ENCODE peak calls at places on chromosomes 13 and 19, in ten cellular contexts. One of them, this sample, is unnamed.

GRCh38 chr13:110491869-110492268 is 69.7 kb downstream of the RAB20 start:
- DNase-seq in nephron progenitor cell: no peak
- DNase-seq in A172: no peak
- DNase-seq in endodermal cell: no peak
- DNase-seq in AG08395: no peak
- DNase-seq in frontal cortex: no peak
- DNase-seq in kidney epithelial cell: no peak
- DNase-seq in progenitor cell of endocrine pancreas: no peak
- DNase-seq in H9: no peak
- DNase-seq in T-helper 2 cell: no peak
- DNase-seq in this sample: no peak

GRCh38 chr19:13077233-13077632 is 25.4 kb downstream of the LYL1 start:
- DNase-seq in nephron progenitor cell: no peak
- DNase-seq in A172: no peak
- DNase-seq in endodermal cell: no peak
- DNase-seq in AG08395: no peak
- DNase-seq in frontal cortex: peak; percentile 70
- DNase-seq in kidney epithelial cell: no peak
- DNase-seq in progenitor cell of endocrine pancreas: no peak
- DNase-seq in H9: no peak
- DNase-seq in T-helper 2 cell: no peak
- DNase-seq in this sample: peak; percentile 73

GRCh38 chr13:39635564-39635963 is 19.9 kb upstream of the COG6 start:
- DNase-seq in nephron progenitor cell: no peak
- DNase-seq in A172: no peak
- DNase-seq in endodermal cell: no peak
- DNase-seq in AG08395: no peak
- DNase-seq in frontal cortex: no peak
- DNase-seq in kidney epithelial cell: no peak
- DNase-seq in progenitor cell of endocrine pancreas: no peak
- DNase-seq in H9: no peak
- DNase-seq in T-helper 2 cell: no peak
- DNase-seq in this sample: no peak

GRCh38 chr19:49119411-49120324 is at the start of gene PPFIA3:
- DNase-seq in nephron progenitor cell: peak; percentile 85
- DNase-seq in A172: no peak
- DNase-seq in endodermal cell: peak; percentile 87
- DNase-seq in AG08395: peak; percentile 73
- DNase-seq in frontal cortex: peak; percentile 75
- DNase-seq in kidney epithelial cell: no peak
- DNase-seq in progenitor cell of endocrine pancreas: peak; percentile 65
- DNase-seq in H9: peak; percentile 69
- DNase-seq in T-helper 2 cell: no peak
- DNase-seq in this sample: peak; percentile 57

GRCh38 chr19:58356971-58357797 is 3.9 kb upstream of the A1BG start:
- DNase-seq in nephron progenitor cell: no peak
- DNase-seq in A172: no peak
- DNase-seq in endodermal cell: peak; percentile 55
- DNase-seq in AG08395: no peak
- DNase-seq in frontal cortex: no peak
- DNase-seq in kidney epithelial cell: no peak
- DNase-seq in progenitor cell of endocrine pancreas: no peak
- DNase-seq in H9: peak; percentile 45
- DNase-seq in T-helper 2 cell: no peak
- DNase-seq in this sample: no peak

GRCh38 chr13:89982406-89983085 is 1364.9 kb upstream of the MIR17HG start:
- DNase-seq in nephron progenitor cell: no peak
- DNase-seq in A172: no peak
- DNase-seq in endodermal cell: no peak
- DNase-seq in AG08395: peak; percentile 2
- DNase-seq in frontal cortex: no peak
- DNase-seq in kidney epithelial cell: no peak
- DNase-seq in progenitor cell of endocrine pancreas: no peak
- DNase-seq in H9: no peak
- DNase-seq in T-helper 2 cell: no peak
- DNase-seq in this sample: no peak

GRCh38 chr19:49438261-49438660 is 3.1 kb downstream of the SLC17A7 start:
- DNase-seq in nephron progenitor cell: no peak
- DNase-seq in A172: no peak
- DNase-seq in endodermal cell: no peak
- DNase-seq in AG08395: no peak
- DNase-seq in frontal cortex: no peak
- DNase-seq in kidney epithelial cell: no peak
- DNase-seq in progenitor cell of endocrine pancreas: no peak
- DNase-seq in H9: no peak
- DNase-seq in T-helper 2 cell: no peak
- DNase-seq in this sample: no peak

GRCh38 chr19:4676955-4677731 is 7.0 kb upstream of the MYDGF start:
- DNase-seq in nephron progenitor cell: peak; percentile 50
- DNase-seq in A172: peak; percentile 69
- DNase-seq in endodermal cell: peak; percentile 94
- DNase-seq in AG08395: peak; percentile 68
- DNase-seq in frontal cortex: no peak
- DNase-seq in kidney epithelial cell: no peak
- DNase-seq in progenitor cell of endocrine pancreas: no peak
- DNase-seq in H9: peak; percentile 90
- DNase-seq in T-helper 2 cell: no peak
- DNase-seq in this sample: no peak

GRCh38 chr19:1066748-1067340 is at the start of gene ARHGAP45:
- DNase-seq in nephron progenitor cell: peak; percentile 54
- DNase-seq in A172: no peak
- DNase-seq in endodermal cell: peak; percentile 78
- DNase-seq in AG08395: no peak
- DNase-seq in frontal cortex: no peak
- DNase-seq in kidney epithelial cell: no peak
- DNase-seq in progenitor cell of endocrine pancreas: no peak
- DNase-seq in H9: no peak
- DNase-seq in T-helper 2 cell: peak; percentile 92
- DNase-seq in this sample: no peak

GRCh38 chr13:43405457-43405856 is 381.3 kb downstream of the ENOX1 start:
- DNase-seq in nephron progenitor cell: no peak
- DNase-seq in A172: peak; percentile 64
- DNase-seq in endodermal cell: no peak
- DNase-seq in AG08395: peak; percentile 60
- DNase-seq in frontal cortex: no peak
- DNase-seq in kidney epithelial cell: peak; percentile 44
- DNase-seq in progenitor cell of endocrine pancreas: no peak
- DNase-seq in H9: no peak
- DNase-seq in T-helper 2 cell: no peak
- DNase-seq in this sample: no peak

GRCh38 chr19:35793381-35794165 is 18.2 kb downstream of the ARHGAP33 start:
- DNase-seq in nephron progenitor cell: no peak
- DNase-seq in A172: peak; percentile 24
- DNase-seq in endodermal cell: no peak
- DNase-seq in AG08395: peak; percentile 83
- DNase-seq in frontal cortex: no peak
- DNase-seq in kidney epithelial cell: no peak
- DNase-seq in progenitor cell of endocrine pancreas: no peak
- DNase-seq in H9: no peak
- DNase-seq in T-helper 2 cell: no peak
- DNase-seq in this sample: no peak

GRCh38 chr19:31257025-31257424 is 92.2 kb downstream of the TSHZ3 start:
- DNase-seq in nephron progenitor cell: no peak
- DNase-seq in A172: no peak
- DNase-seq in endodermal cell: no peak
- DNase-seq in AG08395: no peak
- DNase-seq in frontal cortex: no peak
- DNase-seq in kidney epithelial cell: no peak
- DNase-seq in progenitor cell of endocrine pancreas: no peak
- DNase-seq in H9: no peak
- DNase-seq in T-helper 2 cell: no peak
- DNase-seq in this sample: no peak

GRCh38 chr13:113390874-113391497 is 27.1 kb upstream of the GRTP1 start:
- DNase-seq in nephron progenitor cell: no peak
- DNase-seq in A172: peak; percentile 31
- DNase-seq in endodermal cell: peak; percentile 83
- DNase-seq in AG08395: no peak
- DNase-seq in frontal cortex: no peak
- DNase-seq in kidney epithelial cell: no peak
- DNase-seq in progenitor cell of endocrine pancreas: peak; percentile 2
- DNase-seq in H9: peak; percentile 58
- DNase-seq in T-helper 2 cell: no peak
- DNase-seq in this sample: no peak

GRCh38 chr19:38425810-38426466 is at the start of gene RASGRP4:
- DNase-seq in nephron progenitor cell: peak; percentile 33
- DNase-seq in A172: no peak
- DNase-seq in endodermal cell: peak; percentile 66
- DNase-seq in AG08395: no peak
- DNase-seq in frontal cortex: no peak
- DNase-seq in kidney epithelial cell: no peak
- DNase-seq in progenitor cell of endocrine pancreas: no peak
- DNase-seq in H9: peak; percentile 40
- DNase-seq in T-helper 2 cell: no peak
- DNase-seq in this sample: peak; percentile 34

GRCh38 chr19:4977299-4978174 is 8.6 kb downstream of the KDM4B start:
- DNase-seq in nephron progenitor cell: no peak
- DNase-seq in A172: peak; percentile 92
- DNase-seq in endodermal cell: no peak
- DNase-seq in AG08395: peak; percentile 83
- DNase-seq in frontal cortex: no peak
- DNase-seq in kidney epithelial cell: peak; percentile 51
- DNase-seq in progenitor cell of endocrine pancreas: no peak
- DNase-seq in H9: no peak
- DNase-seq in T-helper 2 cell: no peak
- DNase-seq in this sample: no peak

GRCh38 chr19:5936308-5936980 is 22.4 kb downstream of the CAPS start:
- DNase-seq in nephron progenitor cell: no peak
- DNase-seq in A172: no peak
- DNase-seq in endodermal cell: no peak
- DNase-seq in AG08395: no peak
- DNase-seq in frontal cortex: no peak
- DNase-seq in kidney epithelial cell: no peak
- DNase-seq in progenitor cell of endocrine pancreas: no peak
- DNase-seq in H9: no peak
- DNase-seq in T-helper 2 cell: no peak
- DNase-seq in this sample: no peak

GRCh38 chr19:45346449-45346848 is 5.9 kb downstream of the KLC3 start:
- DNase-seq in nephron progenitor cell: no peak
- DNase-seq in A172: no peak
- DNase-seq in endodermal cell: peak; percentile 83
- DNase-seq in AG08395: peak; percentile 28
- DNase-seq in frontal cortex: no peak
- DNase-seq in kidney epithelial cell: no peak
- DNase-seq in progenitor cell of endocrine pancreas: no peak
- DNase-seq in H9: peak; percentile 75
- DNase-seq in T-helper 2 cell: no peak
- DNase-seq in this sample: no peak

GRCh38 chr13:23354520-23354919 is 79.0 kb downstream of the SACS start:
- DNase-seq in nephron progenitor cell: no peak
- DNase-seq in A172: no peak
- DNase-seq in endodermal cell: no peak
- DNase-seq in AG08395: no peak
- DNase-seq in frontal cortex: no peak
- DNase-seq in kidney epithelial cell: no peak
- DNase-seq in progenitor cell of endocrine pancreas: no peak
- DNase-seq in H9: no peak
- DNase-seq in T-helper 2 cell: no peak
- DNase-seq in this sample: no peak

GRCh38 chr13:114226699-114227323 is 7.9 kb upstream of the CDC16 start:
- DNase-seq in nephron progenitor cell: peak; percentile 92
- DNase-seq in A172: peak; percentile 84
- DNase-seq in endodermal cell: peak; percentile 98
- DNase-seq in AG08395: peak; percentile 89
- DNase-seq in frontal cortex: peak; percentile 79
- DNase-seq in kidney epithelial cell: peak; percentile 26
- DNase-seq in progenitor cell of endocrine pancreas: peak; percentile 90
- DNase-seq in H9: peak; percentile 94
- DNase-seq in T-helper 2 cell: peak; percentile 63
- DNase-seq in this sample: peak; percentile 77

GRCh38 chr13:51523082-51523518 is 61.2 kb upstream of the WDFY2 start:
- DNase-seq in nephron progenitor cell: no peak
- DNase-seq in A172: peak; percentile 73
- DNase-seq in endodermal cell: no peak
- DNase-seq in AG08395: peak; percentile 52
- DNase-seq in frontal cortex: no peak
- DNase-seq in kidney epithelial cell: peak; percentile 18
- DNase-seq in progenitor cell of endocrine pancreas: no peak
- DNase-seq in H9: no peak
- DNase-seq in T-helper 2 cell: peak; percentile 58
- DNase-seq in this sample: no peak

GRCh38 chr19:35204799-35205732 is 23.5 kb downstream of the FAM187B start:
- DNase-seq in nephron progenitor cell: no peak
- DNase-seq in A172: no peak
- DNase-seq in endodermal cell: peak; percentile 58
- DNase-seq in AG08395: no peak
- DNase-seq in frontal cortex: no peak
- DNase-seq in kidney epithelial cell: no peak
- DNase-seq in progenitor cell of endocrine pancreas: no peak
- DNase-seq in H9: peak; percentile 57
- DNase-seq in T-helper 2 cell: no peak
- DNase-seq in this sample: no peak

GRCh38 chr19:4108767-4109625 is 14.9 kb downstream of the MAP2K2 start:
- DNase-seq in nephron progenitor cell: no peak
- DNase-seq in A172: no peak
- DNase-seq in endodermal cell: no peak
- DNase-seq in AG08395: no peak
- DNase-seq in frontal cortex: no peak
- DNase-seq in kidney epithelial cell: no peak
- DNase-seq in progenitor cell of endocrine pancreas: no peak
- DNase-seq in H9: no peak
- DNase-seq in T-helper 2 cell: peak; percentile 95
- DNase-seq in this sample: no peak

GRCh38 chr13:44452418-44452817 is 78.8 kb downstream of the SERP2 start:
- DNase-seq in nephron progenitor cell: no peak
- DNase-seq in A172: no peak
- DNase-seq in endodermal cell: no peak
- DNase-seq in AG08395: no peak
- DNase-seq in frontal cortex: no peak
- DNase-seq in kidney epithelial cell: no peak
- DNase-seq in progenitor cell of endocrine pancreas: no peak
- DNase-seq in H9: no peak
- DNase-seq in T-helper 2 cell: no peak
- DNase-seq in this sample: no peak

GRCh38 chr13:102903659-102904407 is 58.0 kb downstream of the ERCC5 start:
- DNase-seq in nephron progenitor cell: no peak
- DNase-seq in A172: peak; percentile 10
- DNase-seq in endodermal cell: peak; percentile 58
- DNase-seq in AG08395: peak; percentile 8
- DNase-seq in frontal cortex: no peak
- DNase-seq in kidney epithelial cell: no peak
- DNase-seq in progenitor cell of endocrine pancreas: no peak
- DNase-seq in H9: no peak
- DNase-seq in T-helper 2 cell: no peak
- DNase-seq in this sample: no peak

GRCh38 chr19:34171539-34171876 is 796 bp upstream of the LSM14A start:
- DNase-seq in nephron progenitor cell: no peak
- DNase-seq in A172: peak; percentile 62
- DNase-seq in endodermal cell: no peak
- DNase-seq in AG08395: peak; percentile 67
- DNase-seq in frontal cortex: no peak
- DNase-seq in kidney epithelial cell: no peak
- DNase-seq in progenitor cell of endocrine pancreas: no peak
- DNase-seq in H9: no peak
- DNase-seq in T-helper 2 cell: peak; percentile 9
- DNase-seq in this sample: no peak

GRCh38 chr19:887599-887998 is 5.4 kb downstream of the MED16 start:
- DNase-seq in nephron progenitor cell: no peak
- DNase-seq in A172: no peak
- DNase-seq in endodermal cell: no peak
- DNase-seq in AG08395: no peak
- DNase-seq in frontal cortex: no peak
- DNase-seq in kidney epithelial cell: no peak
- DNase-seq in progenitor cell of endocrine pancreas: no peak
- DNase-seq in H9: no peak
- DNase-seq in T-helper 2 cell: no peak
- DNase-seq in this sample: no peak

This sample was measured in hypothalamus.